ENCODE peak calls at places on chromosomes 7 and 10, in four cellular contexts. O is EL, B is uterus, X is left cardiac atrium. T is an unnamed sample.
A peak's percentile ranks its signal among the peaks of the same experiment; 100 is the strongest.

GRCh38 chr10:15571570-15571969 is 148.2 kb downstream of the ITGA8 start:
- DNase-seq in O (peak; percentile 63), B (peak; percentile 22), X (peak; percentile 58), T (no peak)

GRCh38 chr7:83468251-83468739 is 180.6 kb downstream of the SEMA3E start:
- DNase-seq in O (peak; percentile 99), B (peak; percentile 22), X (peak; percentile 81), T (no peak)

GRCh38 chr10:119270893-119271361 is 63.6 kb downstream of the GRK5 start:
- DNase-seq in O (no peak), B (no peak), X (peak; percentile 94), T (peak; percentile 15)

GRCh38 chr7:138979988-138980574 is 1.1 kb downstream of the KIAA1549 start:
- DNase-seq in O (peak; percentile 21), B (no peak), X (no peak), T (no peak)

GRCh38 chr10:97714401-97715258 is 1.1 kb downstream of the MARVELD1 start:
- DNase-seq in O (peak; percentile 83), B (peak; percentile 87), X (peak; percentile 85), T (no peak)

GRCh38 chr10:108393111-108393510 is 1228.6 kb upstream of the SORCS1 start:
- DNase-seq in O (peak; percentile 41), B (no peak), X (no peak), T (no peak)

GRCh38 chr7:28191751-28192150 is 11.2 kb upstream of the JAZF1 start:
- DNase-seq in O (no peak), B (no peak), X (no peak), T (no peak)

GRCh38 chr10:11242443-11243386 is 225.0 kb downstream of the CELF2 start:
- DNase-seq in O (peak; percentile 24), B (no peak), X (peak; percentile 75), T (no peak)

GRCh38 chr10:29131952-29132820 is 156.7 kb upstream of the LYZL1 start:
- DNase-seq in O (peak; percentile 46), B (no peak), X (peak; percentile 74), T (no peak)

GRCh38 chr7:74656421-74656910 is 1.1 kb upstream of the GTF2I start:
- DNase-seq in O (peak; percentile 23), B (peak; percentile 36), X (peak; percentile 62), T (peak; percentile 51)

GRCh38 chr7:147756290-147756689 is 834.3 kb upstream of the C7orf33 start:
- DNase-seq in O (no peak), B (no peak), X (no peak), T (no peak)

GRCh38 chr10:14625210-14625621 is 149.5 kb downstream of the FAM107B start:
- DNase-seq in O (no peak), B (no peak), X (no peak), T (no peak)

GRCh38 chr7:151101621-151102396 is 15.5 kb downstream of the AGAP3 start:
- DNase-seq in O (no peak), B (no peak), X (no peak), T (no peak)

GRCh38 chr7:84091318-84091717 is 103.3 kb downstream of the SEMA3A start:
- DNase-seq in O (no peak), B (no peak), X (no peak), T (no peak)

GRCh38 chr10:78165617-78166016 is 132.0 kb downstream of the RPS24 start:
- DNase-seq in O (peak; percentile 14), B (no peak), X (no peak), T (no peak)

GRCh38 chr7:20786049-20786412 is 655 bp downstream of the SP8 start:
- DNase-seq in O (no peak), B (no peak), X (no peak), T (no peak)

GRCh38 chr10:107616463-107617131 is 452.1 kb upstream of the SORCS1 start:
- DNase-seq in O (peak; percentile 59), B (no peak), X (no peak), T (no peak)

GRCh38 chr10:47406870-47407648 is 23.0 kb upstream of the ZNF488 start:
- DNase-seq in O (peak; percentile 94), B (no peak), X (no peak), T (no peak)

GRCh38 chr7:77799078-77799964 is 748 bp downstream of the PHTF2 start:
- DNase-seq in O (peak; percentile 48), B (peak; percentile 45), X (peak; percentile 48), T (peak; percentile 8)

GRCh38 chr7:157434701-157435100 is 97.9 kb downstream of the DNAJB6 start:
- DNase-seq in O (no peak), B (no peak), X (no peak), T (no peak)

GRCh38 chr10:48623607-48624132 is 18.8 kb upstream of the ARHGAP22 start:
- DNase-seq in O (no peak), B (no peak), X (no peak), T (no peak)

GRCh38 chr10:71437537-71438058 is 40.9 kb downstream of the CDH23 start:
- DNase-seq in O (no peak), B (no peak), X (no peak), T (no peak)

GRCh38 chr7:134697487-134697886 is 50.8 kb downstream of the BPGM start:
- DNase-seq in O (no peak), B (no peak), X (no peak), T (no peak)

T was measured in activated T-helper 9 cell treated with anti-CD3 and anti-CD28 coated beads, Interleukin-2, amount 50 U/mL, for 16 hours.